ENCODE peak calls at places on chromosomes 2 and 18, in four cellular contexts. Z is esophagus muscularis mucosa, Y is left ventricle myocardium inferior, W is neural progenitor cell. N is an unnamed sample. For H3K4me1, the result is how much of the 10 kb centered on the place peaks cover.

GRCh38 chr2:229408356-229408755 is 137.3 kb upstream of the PID1 start:
- DNase-seq in Y (no peak), Z (no peak), W (no peak), N (peak)

GRCh38 chr2:219023045-219023605 is 18.2 kb downstream of the CFAP65 start:
- DNase-seq in Y (no peak), Z (no peak), W (no peak), N (no peak)

GRCh38 chr18:35553300-35553699 is 28.2 kb upstream of the GALNT1 start:
- DNase-seq in Y (no peak), Z (no peak), W (no peak), N (no peak)

GRCh38 chr18:2512059-2512458 is 59.2 kb downstream of the METTL4 start:
- DNase-seq in Y (no peak), W (no peak), Z (no peak), N (no peak)

GRCh38 chr18:52636536-52636935 is 296.5 kb downstream of the DCC start:
- DNase-seq in Z (no peak), W (no peak), Y (no peak), N (no peak)

GRCh38 chr2:195575879-195576391 is 81.1 kb upstream of the SLC39A10 start:
- DNase-seq in Z (no peak), W (peak), Y (no peak), N (peak)

GRCh38 chr2:28594029-28594368 is 98.1 kb downstream of the PLB1 start:
- DNase-seq in Z (no peak), Y (no peak), W (no peak), N (no peak)

GRCh38 chr18:59892123-59892522 is 7.7 kb upstream of the PMAIP1 start:
- DNase-seq in Z (no peak), Y (no peak), W (no peak), N (no peak)

GRCh38 chr2:7773974-7774365 is 856.8 kb downstream of the RNF144A start:
- DNase-seq in Y (no peak), Z (no peak), W (no peak), N (no peak)

GRCh38 chr2:148927010-148927409 is 52.0 kb downstream of the KIF5C start:
- DNase-seq in W (no peak), Z (peak), Y (peak), N (no peak)

GRCh38 chr2:108909917-108910515 is 79.0 kb downstream of the EDAR start:
- DNase-seq in Y (no peak), W (no peak), Z (peak), N (no peak)

GRCh38 chr2:33015421-33016142 is 68.8 kb downstream of the LTBP1 start:
- DNase-seq in Y (no peak), Z (peak), W (no peak), N (peak)

GRCh38 chr2:120880381-120880780 is 144.7 kb downstream of the GLI2 start:
- DNase-seq in Y (no peak), Z (no peak), W (no peak), N (no peak)

GRCh38 chr18:44620821-44621220 is 59.9 kb upstream of the SETBP1 start:
- DNase-seq in Y (no peak), W (no peak), Z (no peak), N (no peak)

GRCh38 chr2:167069855-167070254 is 181.6 kb downstream of the XIRP2 start:
- DNase-seq in Z (no peak), Y (no peak), W (no peak), N (no peak)

GRCh38 chr2:46034535-46034934 is 262.7 kb upstream of the EPAS1 start:
- DNase-seq in Z (no peak), W (no peak), Y (peak), N (peak)

GRCh38 chr2:207768168-207768890 is 1.4 kb downstream of the FZD5 start:
- DNase-seq in Z (no peak), Y (peak), W (peak), N (peak)

GRCh38 chr2:107132141-107132540 is 246.2 kb upstream of the ST6GAL2 start:
- DNase-seq in Z (no peak), W (no peak), Y (no peak), N (no peak)

GRCh38 chr2:31327505-31327904 is 87.0 kb downstream of the XDH start:
- DNase-seq in Z (peak), Y (no peak), W (no peak), N (no peak)

GRCh38 chr2:122145805-122146204 is 390.4 kb downstream of the TSN start:
- DNase-seq in Z (peak), W (no peak), Y (no peak), N (no peak)

GRCh38 chr2:181916726-181917377 is 25.3 kb downstream of the ITPRID2 start:
- DNase-seq in Z (no peak), W (no peak), Y (no peak), N (peak)

GRCh38 chr2:113700186-113700841 is 56.1 kb downstream of the SLC35F5 start:
- DNase-seq in W (no peak), Y (peak), Z (no peak), N (peak)

GRCh38 chr18:63444567-63444966 is 22.3 kb upstream of the VPS4B start:
- DNase-seq in Z (peak), W (no peak), Y (no peak), N (no peak)

GRCh38 chr2:120221616-120222015 is 1.6 kb downstream of the TMEM185B start:
- DNase-seq in W (no peak), Z (no peak), Y (no peak), N (no peak)

GRCh38 chr2:45343618-45344017 is 267.4 kb downstream of the SRBD1 start:
- DNase-seq in Z (peak), W (peak), Y (no peak), N (no peak)

DNA sequence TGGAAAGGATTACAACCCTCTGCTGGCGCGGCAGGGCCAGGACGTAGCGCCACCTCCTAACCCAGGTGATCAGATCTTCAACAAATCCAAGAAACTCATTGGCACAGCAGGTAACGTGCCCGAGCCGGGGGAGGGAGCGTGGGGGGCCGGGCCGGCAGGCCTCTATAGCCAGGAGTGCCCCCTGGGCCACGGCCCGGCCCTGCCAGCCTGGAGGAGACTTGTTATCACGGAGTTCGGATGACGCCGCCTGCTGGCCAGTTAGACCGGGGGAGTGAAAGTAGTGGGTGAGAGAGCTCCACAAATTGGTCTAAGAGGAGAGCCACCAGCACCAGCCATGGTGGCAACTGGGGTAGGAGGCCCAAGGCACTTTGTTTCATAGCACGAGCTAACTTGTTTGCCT is 8.6 kb upstream of the TMEM214 start:
- DNase-seq in W (peak), Z (no peak), Y (no peak), N (no peak)
- TF ChIP-seq CTCF in W (peak), Z (no peak), Y (no peak), N (peak)

DNA sequence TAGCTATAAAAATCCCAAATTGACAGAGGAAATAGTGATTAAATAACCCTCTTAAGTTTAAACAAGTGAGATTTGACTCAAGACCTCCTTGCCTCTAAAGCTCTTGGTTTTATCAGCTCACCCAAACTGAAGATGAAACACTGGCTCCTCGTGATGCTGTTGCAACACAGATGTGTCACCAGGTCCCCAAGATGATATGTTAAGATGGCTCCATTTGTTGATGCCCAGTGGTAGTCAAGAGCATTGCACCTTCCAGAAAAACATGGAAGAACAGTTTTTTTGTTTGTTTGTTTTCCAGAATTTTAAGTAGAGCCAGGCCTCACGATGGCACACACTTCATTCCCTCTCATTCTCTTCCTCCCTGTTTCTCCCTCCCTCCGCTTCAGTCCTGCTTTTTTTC is 399.8 kb downstream of the TXNL1 start:
- DNase-seq in Z (no peak), W (no peak), Y (no peak), N (no peak)
- H3K4me1 ChIP-seq in Z (under half), W (under half), Y (under half), N (under half)

GRCh38 chr2:232929303-232930123 is 59.4 kb downstream of the SNORC start:
- DNase-seq in W (no peak), Z (no peak), Y (no peak), N (no peak)

GRCh38 chr2:232927041-232927792 is 57.2 kb downstream of the SNORC start:
- DNase-seq in W (peak), Y (no peak), Z (no peak), N (no peak)

GRCh38 chr2:232927793-232928563 is 57.9 kb downstream of the SNORC start:
- DNase-seq in W (peak), Z (no peak), Y (no peak), N (no peak)

GRCh38 chr2:232926448-232927040 is 56.5 kb downstream of the SNORC start:
- DNase-seq in W (peak), Y (no peak), Z (no peak), N (no peak)

DNA sequence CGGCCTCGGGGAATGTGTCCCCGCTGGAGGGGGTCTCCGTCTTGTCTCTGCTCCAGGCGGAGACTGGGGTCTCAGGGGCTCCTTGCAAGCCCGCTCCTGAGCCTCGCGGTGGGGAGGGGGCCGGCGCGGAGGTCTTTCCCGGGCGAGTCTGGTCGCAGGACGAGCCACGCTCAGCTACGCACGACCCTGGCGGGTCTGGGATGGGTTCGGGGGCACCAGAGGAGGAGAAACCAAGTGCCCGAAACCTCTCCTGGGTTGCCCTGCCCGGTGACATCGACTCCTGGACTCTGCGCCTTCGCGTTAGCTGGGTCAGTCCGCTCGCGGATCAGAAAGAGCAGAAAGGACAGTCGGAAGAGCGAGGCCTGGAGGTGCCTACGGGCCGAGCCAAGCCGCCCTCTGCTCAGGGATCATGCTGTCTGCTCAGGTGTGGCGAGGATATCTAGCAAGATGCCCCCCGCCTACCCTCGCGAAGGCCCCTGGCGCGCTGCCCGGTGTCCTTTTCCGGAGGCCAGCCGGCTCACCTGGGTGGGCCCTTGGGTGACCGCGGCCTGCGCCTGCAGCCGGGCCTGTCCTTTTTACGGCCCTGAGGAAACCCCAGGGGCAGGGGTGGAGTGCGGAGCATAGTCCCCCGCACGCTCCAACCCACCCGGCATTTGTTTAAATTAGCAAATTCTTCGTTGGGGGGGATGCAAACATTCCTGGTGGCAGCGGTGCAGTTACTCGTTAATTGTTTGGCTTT is 58.7 kb downstream of the SNORC start:
- DNase-seq in W (peak), Z (no peak), Y (no peak), N (no peak)
- H3K4me3 ChIP-seq in W (peak), Z (peak), Y (peak), N (peak)

DNA sequence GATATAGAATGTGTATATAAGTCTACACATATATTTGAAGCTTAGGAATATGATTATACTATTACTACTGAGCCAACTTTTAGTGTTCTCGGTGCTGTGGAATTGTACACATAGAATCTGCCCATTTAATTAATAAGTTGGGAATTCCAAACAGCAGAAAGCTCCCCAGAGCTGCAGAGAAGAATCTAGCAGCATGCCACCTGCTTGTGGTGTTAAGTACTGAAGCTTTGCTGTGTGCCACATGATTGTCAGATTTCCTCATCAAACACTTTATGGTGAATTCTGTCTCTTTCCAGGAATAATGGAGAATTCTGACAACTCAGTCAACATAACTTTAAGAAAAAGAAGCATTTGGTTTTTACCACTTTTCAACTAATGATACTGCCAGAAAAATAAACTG is 117.8 kb downstream of the WDSUB1 start:
- DNase-seq in W (no peak), Z (no peak), Y (no peak), N (no peak)
- TF ChIP-seq CTCF in W (peak), Z (no peak), Y (peak), N (peak)

GRCh38 chr2:118121101-118121500 is 32.8 kb downstream of the INSIG2 start:
- DNase-seq in Y (no peak), Z (no peak), W (no peak), N (no peak)

GRCh38 chr2:118120001-118120400 is 31.7 kb downstream of the INSIG2 start:
- DNase-seq in W (no peak), Y (no peak), Z (no peak), N (no peak)

GRCh38 chr2:118119158-118119715 is 31.0 kb downstream of the INSIG2 start:
- DNase-seq in Y (no peak), W (no peak), Z (no peak), N (no peak)

GRCh38 chr2:118115761-118116160 is 27.5 kb downstream of the INSIG2 start:
- DNase-seq in Y (no peak), W (no peak), Z (no peak), N (no peak)

GRCh38 chr2:118118479-118118878 is 30.2 kb downstream of the INSIG2 start:
- DNase-seq in Z (no peak), W (no peak), Y (no peak), N (no peak)
- H3K4me1 ChIP-seq in Z (under half), W (under half), Y (under half), N (under half)

GRCh38 chr18:22836932-22837331 is 96.2 kb upstream of the RBBP8 start:
- DNase-seq in Z (no peak), W (no peak), Y (no peak), N (no peak)

GRCh38 chr18:22839488-22839930 is 93.6 kb upstream of the RBBP8 start:
- DNase-seq in W (no peak), Y (no peak), Z (no peak), N (no peak)

GRCh38 chr18:22840606-22841144 is 92.5 kb upstream of the RBBP8 start:
- DNase-seq in Z (no peak), W (no peak), Y (no peak), N (no peak)

GRCh38 chr18:22838221-22838620 is 94.9 kb upstream of the RBBP8 start:
- DNase-seq in Z (no peak), W (no peak), Y (no peak), N (no peak)

GRCh38 chr18:22838639-22839487 is 94.3 kb upstream of the RBBP8 start:
- DNase-seq in W (no peak), Y (no peak), Z (no peak), N (no peak)
- H3K4me3 ChIP-seq in W (no peak), Y (no peak), Z (no peak), N (no peak)

GRCh38 chr2:216130346-216130951 is 21.3 kb downstream of the XRCC5 start:
- DNase-seq in W (no peak), Y (no peak), Z (no peak), N (peak)
- TF ChIP-seq CTCF in W (peak), Y (no peak), Z (no peak), N (no peak)

N was measured in cardiac muscle cell.